ENCODE peak calls at places on chromosome 9, in ten cellular contexts. E, O, Y, T, W, R, J, K, S and Q are unnamed samples.

GRCh38 chr9:34684145-34684544 is 6.9 kb downstream of the CCL19 start:
- DNase-seq in R (no peak), W (no peak), K (no peak), Y (no peak), J (no peak), O (no peak), E (no peak), S (no peak), T (no peak), Q (no peak)

GRCh38 chr9:135156525-135157510 is 69.3 kb downstream of the OLFM1 start:
- DNase-seq in W (peak), E (peak), Y (peak), O (no peak), R (peak), T (peak), S (peak), K (no peak), J (peak), Q (peak)

GRCh38 chr9:69877852-69878507 is 57.4 kb downstream of the CFAP95 start:
- DNase-seq in T (no peak), J (peak), R (peak), Y (no peak), S (peak), O (no peak), E (no peak), K (no peak), W (no peak), Q (peak)

GRCh38 chr9:94250456-94250855 is 8.6 kb upstream of the ZNF169 start:
- DNase-seq in R (no peak), W (no peak), S (no peak), E (no peak), O (no peak), Y (no peak), T (no peak), K (no peak), J (no peak), Q (peak)

GRCh38 chr9:33180526-33181184 is 13.5 kb upstream of the B4GALT1 start:
- DNase-seq in R (peak), S (peak), E (no peak), T (no peak), K (no peak), Y (no peak), W (no peak), J (peak), O (no peak), Q (peak)

GRCh38 chr9:124145903-124146575 is 111.7 kb upstream of the NEK6 start:
- DNase-seq in T (no peak), K (no peak), R (no peak), E (no peak), W (no peak), J (peak), O (no peak), Y (no peak), S (peak), Q (no peak)

GRCh38 chr9:5612187-5612535 is 16.7 kb upstream of the RIC1 start:
- DNase-seq in Y (no peak), R (no peak), O (no peak), J (no peak), E (no peak), S (no peak), T (no peak), W (no peak), K (no peak), Q (no peak)

GRCh38 chr9:115353681-115354080 is 235.7 kb upstream of the TNC start:
- DNase-seq in T (no peak), K (no peak), W (no peak), R (peak), J (no peak), E (no peak), O (no peak), S (no peak), Y (no peak), Q (no peak)

GRCh38 chr9:99690573-99690972 is 131.1 kb upstream of the NR4A3 start:
- DNase-seq in E (no peak), O (no peak), K (no peak), Y (no peak), J (no peak), S (no peak), T (no peak), W (no peak), R (no peak), Q (no peak)

GRCh38 chr9:110919609-110920008 is 118.7 kb downstream of the LPAR1 start:
- DNase-seq in E (no peak), T (no peak), W (no peak), S (peak), R (peak), O (no peak), J (peak), Y (no peak), K (peak), Q (peak)

GRCh38 chr9:133945977-133946753 is 46.0 kb downstream of the VAV2 start:
- DNase-seq in R (no peak), K (no peak), Y (peak), S (no peak), J (no peak), W (peak), O (no peak), E (peak), T (no peak), Q (no peak)

GRCh38 chr9:114317665-114318357 is 5.1 kb upstream of the ORM1 start:
- DNase-seq in W (no peak), J (peak), S (peak), Y (no peak), O (no peak), R (peak), E (peak), K (no peak), T (no peak), Q (peak)

GRCh38 chr9:36306481-36307306 is 48.4 kb upstream of the GNE start:
- DNase-seq in T (no peak), K (no peak), S (no peak), Y (no peak), J (peak), W (no peak), E (no peak), R (peak), O (no peak), Q (no peak)

GRCh38 chr9:76985581-76985980 is 33.9 kb upstream of the FOXB2 start:
- DNase-seq in W (no peak), K (no peak), J (no peak), T (no peak), O (no peak), E (no peak), R (no peak), Y (no peak), S (peak), Q (no peak)

GRCh38 chr9:76984476-76984875 is 35.0 kb upstream of the FOXB2 start:
- DNase-seq in K (no peak), W (no peak), O (no peak), T (no peak), J (no peak), E (no peak), R (no peak), S (peak), Y (no peak), Q (no peak)

GRCh38 chr9:76988941-76989340 is 30.5 kb upstream of the FOXB2 start:
- DNase-seq in K (no peak), T (no peak), E (no peak), S (no peak), O (no peak), Y (no peak), R (no peak), J (no peak), W (no peak), Q (no peak)

GRCh38 chr9:76989501-76989900 is 30.0 kb upstream of the FOXB2 start:
- DNase-seq in O (no peak), R (no peak), K (no peak), Y (no peak), J (no peak), E (no peak), T (no peak), S (no peak), W (no peak), Q (no peak)

GRCh38 chr9:76987594-76988200 is 31.8 kb upstream of the FOXB2 start:
- DNase-seq in T (no peak), O (no peak), R (peak), Y (no peak), K (no peak), E (no peak), J (peak), S (peak), W (peak), Q (peak)
- TF ChIP-seq CTCF in T (no peak), O (no peak), R (peak), Y (peak), K (peak), E (peak), J (peak), S (peak), W (peak), Q (peak)

GRCh38 chr9:121861501-121862180 is 210.2 kb downstream of the DAB2IP start:
- DNase-seq in J (no peak), R (no peak), O (no peak), S (peak), Y (peak), T (no peak), K (no peak), E (no peak), W (peak), Q (peak)
- TF ChIP-seq CTCF in J (peak), R (peak), O (no peak), S (peak), Y (peak), T (no peak), K (peak), E (peak), W (peak), Q (peak)

GRCh38 chr9:16132513-16132912 is 579.7 kb downstream of the CCDC171 start:
- DNase-seq in K (no peak), S (peak), W (no peak), T (no peak), E (no peak), O (no peak), R (peak), Y (no peak), J (no peak), Q (no peak)

GRCh38 chr9:16133556-16134227 is 580.8 kb downstream of the CCDC171 start:
- DNase-seq in K (peak), W (peak), E (no peak), S (peak), R (peak), T (peak), O (no peak), Y (peak), J (peak), Q (peak)

GRCh38 chr9:16134351-16134750 is 581.5 kb downstream of the CCDC171 start:
- DNase-seq in R (no peak), K (no peak), O (no peak), W (no peak), E (no peak), J (no peak), T (no peak), S (no peak), Y (no peak), Q (no peak)

GRCh38 chr9:16133032-16133431 is 580.2 kb downstream of the CCDC171 start:
- DNase-seq in K (no peak), R (no peak), T (no peak), S (no peak), W (no peak), J (no peak), O (no peak), Y (no peak), E (no peak), Q (no peak)

GRCh38 chr9:16131269-16131668 is 578.4 kb downstream of the CCDC171 start:
- DNase-seq in W (no peak), S (peak), T (no peak), E (no peak), Y (no peak), R (peak), O (no peak), J (peak), K (no peak), Q (peak)
- TF ChIP-seq CTCF in W (no peak), S (peak), T (no peak), E (no peak), Y (peak), R (peak), O (no peak), J (peak), K (peak), Q (peak)

DNA sequence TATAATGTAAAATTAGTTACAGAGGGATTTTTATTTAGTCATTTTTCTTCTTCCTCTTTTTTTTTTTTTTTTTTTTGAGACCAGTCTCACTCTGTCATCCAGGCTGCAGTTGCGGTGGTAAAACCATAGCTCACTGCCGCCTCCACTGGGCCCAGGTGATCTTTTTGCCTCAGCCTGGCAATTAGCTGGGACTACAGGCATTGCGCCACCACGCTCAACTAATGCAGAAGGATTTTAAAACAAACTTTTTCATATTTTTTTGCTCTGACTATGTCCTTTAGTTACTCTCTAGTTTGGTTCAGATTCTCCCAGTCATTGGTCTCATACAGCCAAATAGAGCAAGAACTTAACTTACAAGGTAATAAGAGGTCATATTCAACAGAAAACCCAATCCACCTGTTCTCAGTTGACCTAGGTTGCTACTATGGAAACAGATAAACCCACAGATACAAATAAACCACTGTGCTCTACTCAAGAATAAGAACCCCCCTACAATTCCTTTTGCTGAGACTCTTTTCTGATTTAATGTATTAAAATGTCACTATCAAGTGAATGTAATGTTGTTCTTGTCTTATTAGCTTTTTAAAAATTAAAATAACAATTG is 50.1 kb upstream of the TTC39B start:
- DNase-seq in Y (no peak), S (no peak), W (no peak), J (no peak), O (peak), T (no peak), R (no peak), K (no peak), E (peak), Q (no peak)
- TF ChIP-seq CTCF in Y (no peak), S (no peak), W (no peak), J (no peak), O (no peak), T (no peak), R (no peak), K (peak), E (no peak), Q (no peak)

GRCh38 chr9:71355884-71356283 is 234.5 kb upstream of the TRPM3 start:
- DNase-seq in Y (no peak), R (no peak), K (no peak), W (no peak), T (no peak), E (no peak), J (no peak), O (no peak), S (no peak), Q (no peak)
- TF ChIP-seq CTCF in Y (no peak), R (no peak), K (no peak), W (no peak), T (no peak), E (no peak), J (no peak), O (no peak), S (no peak), Q (no peak)

DNA sequence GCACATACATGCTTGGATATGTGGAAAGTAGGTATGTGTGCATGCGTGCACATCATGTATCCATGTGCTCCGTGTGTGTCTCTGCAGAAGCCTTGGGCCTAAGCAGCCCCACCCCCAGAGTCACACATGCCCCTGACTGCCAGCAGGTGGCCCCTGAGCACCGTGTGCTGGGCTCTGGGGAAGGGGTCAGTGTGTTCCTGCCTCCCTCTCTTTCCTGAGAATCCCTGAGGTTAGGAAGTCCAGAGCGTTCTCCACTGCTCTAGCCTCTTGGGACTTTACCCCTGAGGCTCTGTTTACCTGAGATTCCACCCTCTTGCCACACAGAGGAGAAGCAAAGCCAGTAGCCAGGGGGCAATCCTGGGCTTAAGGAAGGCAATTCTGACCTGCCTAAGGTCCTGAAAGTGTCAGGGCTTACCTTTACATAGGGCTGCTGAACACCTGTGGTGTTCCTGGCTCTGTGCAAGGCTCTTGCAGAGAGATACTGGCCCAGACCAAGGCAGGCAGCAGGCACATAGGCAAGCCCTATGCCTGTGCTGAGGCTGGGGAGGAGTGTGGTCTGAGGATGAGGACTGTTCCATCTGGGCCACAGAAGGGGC is 207.3 kb downstream of the TMEM38B start:
- DNase-seq in Y (peak), O (no peak), W (peak), E (no peak), R (peak), S (peak), T (no peak), K (no peak), J (peak), Q (no peak)
- TF ChIP-seq CTCF in Y (peak), O (no peak), W (peak), E (peak), R (peak), S (peak), T (no peak), K (peak), J (no peak), Q (no peak)

GRCh38 chr9:137052293-137052692 is 1.6 kb downstream of the ENTPD2 start:
- DNase-seq in R (no peak), T (no peak), O (no peak), K (no peak), W (no peak), J (no peak), E (no peak), S (no peak), Y (no peak), Q (no peak)

GRCh38 chr9:137050570-137050969 is 3.3 kb downstream of the ENTPD2 start:
- DNase-seq in J (no peak), Y (no peak), R (no peak), O (no peak), K (no peak), T (no peak), S (no peak), W (no peak), E (no peak), Q (no peak)

GRCh38 chr9:137051145-137051724 is 2.6 kb downstream of the ENTPD2 start:
- DNase-seq in T (no peak), K (no peak), E (no peak), J (no peak), R (no peak), W (no peak), S (no peak), O (no peak), Y (no peak), Q (no peak)

GRCh38 chr9:137048655-137049543 is 2.9 kb upstream of the NPDC1 start:
- DNase-seq in Y (no peak), O (no peak), S (no peak), K (no peak), J (no peak), T (no peak), R (no peak), E (no peak), W (no peak), Q (no peak)

GRCh38 chr9:137049544-137050449 is 3.8 kb upstream of the NPDC1 start:
- DNase-seq in Y (no peak), K (no peak), S (peak), O (peak), T (peak), W (peak), R (peak), J (peak), E (no peak), Q (no peak)
- TF ChIP-seq CTCF in Y (peak), K (peak), S (peak), O (peak), T (peak), W (peak), R (peak), J (peak), E (peak), Q (peak)